ENCODE peak calls at places on chromosomes 3 and 15, in ten cellular contexts. E is progenitor cell of endocrine pancreas, M is AG09319, U is HFF-Myc, D is neural crest cell, W is HL-60, L is foreskin fibroblast, Y is fibroblast of mammary gland, F is Calu3, I is AG04450. Z is an unnamed sample.

GRCh38 chr3:146157325-146158060 is 3.5 kb downstream of the PLOD2 start:
- DNase-seq in E (no peak), M (no peak), U (no peak), D (no peak), W (no peak), L (no peak), Y (no peak), F (no peak), I (no peak), Z (no peak)

GRCh38 chr15:45720183-45720582 is 85.4 kb downstream of the SQOR start:
- DNase-seq in E (no peak), M (no peak), U (no peak), D (no peak), W (no peak), L (no peak), Y (no peak), F (no peak), I (no peak), Z (no peak)

GRCh38 chr3:45597166-45597565 is 2.6 kb downstream of the LIMD1 start:
- DNase-seq in E (no peak), M (no peak), U (no peak), D (no peak), W (peak), L (no peak), Y (peak), F (no peak), I (no peak), Z (no peak)

GRCh38 chr15:59274126-59274970 is 67.7 kb downstream of the LDHAL6B start:
- DNase-seq in E (no peak), M (no peak), U (no peak), D (no peak), W (no peak), L (peak), Y (peak), F (peak), I (no peak), Z (no peak)

GRCh38 chr3:181561130-181561529 is 150.6 kb upstream of the SOX2 start:
- DNase-seq in E (no peak), M (no peak), U (no peak), D (no peak), W (no peak), L (no peak), Y (no peak), F (no peak), I (no peak), Z (no peak)

GRCh38 chr3:179233043-179233442 is 17.9 kb downstream of the KCNMB3 start:
- DNase-seq in E (no peak), M (no peak), U (no peak), D (no peak), W (no peak), L (no peak), Y (no peak), F (no peak), I (no peak), Z (no peak)

GRCh38 chr15:34584321-34584668 is 844 bp upstream of the GOLGA8B start:
- DNase-seq in E (no peak), M (no peak), U (no peak), D (no peak), W (no peak), L (no peak), Y (no peak), F (no peak), I (no peak), Z (no peak)

GRCh38 chr3:14278799-14279705 is 100.4 kb downstream of the LSM3 start:
- DNase-seq in E (no peak), M (no peak), U (no peak), D (no peak), W (peak), L (no peak), Y (no peak), F (no peak), I (no peak), Z (no peak)

GRCh38 chr3:46417841-46418611 is 11.0 kb downstream of the CCRL2 start:
- DNase-seq in E (no peak), M (no peak), U (no peak), D (no peak), W (no peak), L (no peak), Y (no peak), F (no peak), I (no peak), Z (no peak)

GRCh38 chr15:80915462-80915861 is 74.2 kb downstream of the MESD start:
- DNase-seq in E (no peak), M (no peak), U (no peak), D (no peak), W (no peak), L (no peak), Y (no peak), F (no peak), I (no peak), Z (no peak)

GRCh38 chr3:17070560-17070959 is 185.8 kb downstream of the PLCL2 start:
- DNase-seq in E (no peak), M (no peak), U (peak), D (no peak), W (no peak), L (peak), Y (peak), F (no peak), I (no peak), Z (no peak)

DNA sequence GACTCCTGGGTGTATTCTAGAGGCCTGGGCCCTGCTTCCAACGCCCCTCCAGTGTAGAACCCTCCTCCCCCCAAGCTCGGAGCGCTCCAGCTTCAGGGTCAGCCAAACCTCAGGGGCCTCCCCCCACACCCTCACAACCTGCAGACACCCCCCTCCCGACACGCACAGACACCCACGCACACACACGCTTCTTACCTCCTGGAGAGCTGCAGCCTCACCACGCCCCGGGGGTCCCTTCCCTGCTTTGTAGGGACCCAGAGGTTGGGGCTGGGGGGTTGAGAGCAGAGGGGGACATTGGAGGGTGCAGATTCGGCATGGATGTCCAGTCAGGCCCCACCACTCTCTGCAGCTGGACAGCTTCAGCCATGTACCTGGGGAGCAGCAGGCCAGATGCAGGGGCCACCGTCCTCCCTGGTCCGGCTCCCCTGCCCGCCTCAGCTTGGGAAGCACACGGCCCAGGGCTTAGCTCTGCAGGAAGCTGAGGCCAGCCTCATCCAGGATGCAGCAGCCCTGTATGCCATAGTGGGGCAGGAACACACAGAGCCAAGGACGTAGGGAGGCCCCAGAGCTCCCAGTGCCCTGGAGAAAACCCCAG is 13.0 kb downstream of the ZDHHC19 start:
- DNase-seq in E (no peak), M (no peak), U (no peak), D (no peak), W (no peak), L (no peak), Y (no peak), F (no peak), I (no peak), Z (no peak)
- TF ChIP-seq CTCF in E (no peak), M (no peak), U (no peak), D (no peak), W (no peak), L (no peak), Y (no peak), F (no peak), I (no peak), Z (no peak)

GRCh38 chr3:107221856-107222255 is 155.4 kb upstream of the CCDC54 start:
- DNase-seq in E (no peak), M (no peak), U (no peak), D (no peak), W (no peak), L (no peak), Y (no peak), F (no peak), I (no peak), Z (no peak)

GRCh38 chr3:107222927-107223326 is 154.3 kb upstream of the CCDC54 start:
- DNase-seq in E (no peak), M (peak), U (no peak), D (no peak), W (no peak), L (peak), Y (peak), F (no peak), I (no peak), Z (no peak)

GRCh38 chr3:107227091-107227490 is 150.1 kb upstream of the CCDC54 start:
- DNase-seq in E (no peak), M (no peak), U (no peak), D (no peak), W (no peak), L (peak), Y (peak), F (no peak), I (no peak), Z (no peak)

GRCh38 chr3:107220538-107220937 is 156.7 kb upstream of the CCDC54 start:
- DNase-seq in E (no peak), M (no peak), U (no peak), D (no peak), W (no peak), L (no peak), Y (no peak), F (no peak), I (no peak), Z (no peak)

GRCh38 chr3:107224001-107224596 is 153.1 kb upstream of the CCDC54 start:
- DNase-seq in E (no peak), M (no peak), U (no peak), D (no peak), W (no peak), L (no peak), Y (no peak), F (no peak), I (no peak), Z (no peak)
- TF ChIP-seq CTCF in E (no peak), M (no peak), U (no peak), D (no peak), W (no peak), L (no peak), Y (no peak), F (no peak), I (no peak), Z (no peak)

DNA sequence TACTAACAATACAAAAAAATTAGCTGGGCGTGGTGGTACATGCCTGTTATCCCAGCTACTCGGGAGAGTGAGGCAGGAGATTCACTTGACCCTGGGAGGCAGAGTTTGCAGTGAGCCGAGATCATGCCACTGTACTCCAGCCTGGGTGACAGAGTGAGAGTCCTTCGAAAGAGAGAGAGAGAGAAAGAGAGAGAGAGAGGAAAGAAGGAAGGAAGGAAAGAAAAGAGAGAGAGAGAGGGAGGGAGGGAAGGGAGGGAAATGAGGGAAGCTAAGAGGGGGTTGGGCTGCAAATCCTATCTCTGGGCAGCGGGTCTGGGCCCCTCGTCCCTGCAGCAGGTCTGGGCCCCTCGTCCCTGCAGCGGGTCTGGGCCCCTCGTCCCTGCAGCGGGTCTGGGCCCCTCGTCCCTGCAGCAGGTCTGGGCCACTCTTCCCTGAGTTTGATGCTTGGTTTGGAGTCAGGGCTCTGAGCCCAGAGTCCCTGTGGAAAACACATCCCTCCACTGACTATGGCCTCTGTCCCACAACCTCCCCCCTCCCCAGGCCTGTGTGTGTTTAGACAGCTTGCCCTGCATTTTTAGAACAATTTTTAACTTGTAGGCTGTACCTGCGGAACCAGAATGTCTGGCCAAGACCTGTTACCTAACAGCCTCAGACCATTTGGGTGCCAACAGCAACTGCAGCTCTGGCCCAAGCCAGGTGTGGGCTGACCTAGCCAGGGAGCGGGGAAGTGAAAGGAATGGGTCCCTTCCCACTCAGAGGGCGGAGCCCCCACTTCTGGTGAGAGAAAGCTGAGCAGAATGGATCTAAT is 60.2 kb upstream of the TFRC start:
- DNase-seq in E (no peak), M (no peak), U (no peak), D (no peak), W (no peak), L (no peak), Y (no peak), F (peak), I (no peak), Z (no peak)
- TF ChIP-seq CTCF in E (no peak), M (no peak), U (no peak), D (no peak), W (no peak), L (no peak), Y (no peak), F (no peak), I (no peak), Z (no peak)

DNA sequence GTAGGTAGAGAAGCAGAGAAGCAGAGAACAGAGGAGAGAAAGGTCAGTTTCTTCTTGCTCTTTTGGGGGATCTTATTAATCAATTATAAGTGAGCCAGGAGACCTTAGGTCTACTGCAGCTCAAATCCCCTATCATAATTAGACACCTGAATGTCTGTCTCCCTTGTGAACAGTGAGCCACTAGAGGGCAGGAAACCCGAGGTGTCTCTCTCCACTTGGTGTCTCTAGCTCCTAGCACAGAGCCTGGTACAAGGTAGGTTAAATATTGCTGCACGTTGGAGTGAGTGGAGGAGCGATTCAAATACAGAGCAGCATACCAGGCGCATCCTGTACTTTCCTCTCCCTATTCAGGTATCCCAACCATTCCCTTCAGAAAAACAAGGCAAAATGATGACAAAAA is 2.0 kb upstream of the ST8SIA2 start:
- DNase-seq in E (no peak), M (no peak), U (no peak), D (peak), W (no peak), L (no peak), Y (peak), F (peak), I (no peak), Z (peak)
- TF ChIP-seq CTCF in E (peak), M (peak), U (peak), D (peak), W (peak), L (peak), Y (peak), F (no peak), I (peak), Z (peak)

GRCh38 chr3:51642462-51642861 is 28.6 kb upstream of the TEX264 start:
- DNase-seq in E (no peak), M (no peak), U (no peak), D (no peak), W (no peak), L (no peak), Y (peak), F (no peak), I (no peak), Z (no peak)
- TF ChIP-seq CTCF in E (peak), M (peak), U (peak), D (peak), W (peak), L (peak), Y (peak), F (no peak), I (peak), Z (peak)

Z was measured in endothelial cell.